ENCODE peak calls at places on chromosomes 7 and 10, in eight cellular contexts. H, A, P, Z, B, D, E and N are unnamed samples.

GRCh38 chr10:83881647-83882046 is 257.7 kb upstream of the GHITM start:
- DNase-seq in H (no peak), A (no peak), P (no peak), Z (no peak), B (no peak), D (no peak), E (no peak), N (no peak)

GRCh38 chr10:28604567-28605536 is 71.9 kb downstream of the WAC start:
- DNase-seq in H (no peak), A (no peak), P (no peak), Z (no peak), B (no peak), D (peak; percentile 17), E (no peak), N (no peak)

GRCh38 chr10:46257099-46257498 is 29.7 kb upstream of the ANTXRL start:
- DNase-seq in H (no peak), A (no peak), P (no peak), Z (no peak), B (no peak), D (no peak), E (peak; percentile 46), N (no peak)

GRCh38 chr10:88347597-88348304 is 235.4 kb downstream of the RNLS start:
- DNase-seq in H (no peak), A (peak; percentile 15), P (peak; percentile 30), Z (no peak), B (no peak), D (no peak), E (no peak), N (no peak)

GRCh38 chr7:155280446-155281410 is 16.9 kb upstream of the INSIG1 start:
- DNase-seq in H (no peak), A (no peak), P (no peak), Z (no peak), B (no peak), D (no peak), E (no peak), N (no peak)

GRCh38 chr7:36880108-36880507 is 155.8 kb upstream of the AOAH start:
- DNase-seq in H (no peak), A (no peak), P (no peak), Z (no peak), B (no peak), D (no peak), E (no peak), N (no peak)

GRCh38 chr10:93570383-93570782 is 3.9 kb downstream of the FFAR4 start:
- DNase-seq in H (no peak), A (no peak), P (no peak), Z (no peak), B (no peak), D (no peak), E (no peak), N (no peak)

GRCh38 chr10:102869290-102870198 is at the start of gene AS3MT:
- DNase-seq in H (peak; percentile 19), A (peak; percentile 66), P (peak; percentile 83), Z (peak; percentile 10), B (no peak), D (peak; percentile 28), E (no peak), N (peak; percentile 18)

GRCh38 chr10:77506517-77506916 is 131.1 kb downstream of the KCNMA1 start:
- DNase-seq in H (no peak), A (no peak), P (no peak), Z (no peak), B (no peak), D (no peak), E (no peak), N (no peak)

GRCh38 chr10:71241114-71241898 is 28.9 kb downstream of the UNC5B start:
- DNase-seq in H (no peak), A (peak; percentile 65), P (no peak), Z (no peak), B (no peak), D (no peak), E (peak; percentile 84), N (no peak)

GRCh38 chr10:93190377-93190776 is 116.7 kb downstream of the CYP26A1 start:
- DNase-seq in H (no peak), A (no peak), P (no peak), Z (no peak), B (no peak), D (no peak), E (no peak), N (peak; percentile 42)

GRCh38 chr7:39709768-39710291 is 86.5 kb downstream of the RALA start:
- DNase-seq in H (peak; percentile 26), A (peak; percentile 23), P (no peak), Z (no peak), B (no peak), D (no peak), E (no peak), N (no peak)

GRCh38 chr7:37150856-37151255 is 297.8 kb downstream of the ELMO1 start:
- DNase-seq in H (no peak), A (no peak), P (no peak), Z (no peak), B (no peak), D (no peak), E (no peak), N (no peak)

GRCh38 chr10:22244001-22244400 is 26.2 kb upstream of the EBLN1 start:
- DNase-seq in H (no peak), A (no peak), P (peak; percentile 43), Z (no peak), B (no peak), D (no peak), E (no peak), N (no peak)

GRCh38 chr7:39761435-39761834 is 138.1 kb downstream of the RALA start:
- DNase-seq in H (no peak), A (no peak), P (no peak), Z (no peak), B (no peak), D (no peak), E (no peak), N (no peak)

DNA sequence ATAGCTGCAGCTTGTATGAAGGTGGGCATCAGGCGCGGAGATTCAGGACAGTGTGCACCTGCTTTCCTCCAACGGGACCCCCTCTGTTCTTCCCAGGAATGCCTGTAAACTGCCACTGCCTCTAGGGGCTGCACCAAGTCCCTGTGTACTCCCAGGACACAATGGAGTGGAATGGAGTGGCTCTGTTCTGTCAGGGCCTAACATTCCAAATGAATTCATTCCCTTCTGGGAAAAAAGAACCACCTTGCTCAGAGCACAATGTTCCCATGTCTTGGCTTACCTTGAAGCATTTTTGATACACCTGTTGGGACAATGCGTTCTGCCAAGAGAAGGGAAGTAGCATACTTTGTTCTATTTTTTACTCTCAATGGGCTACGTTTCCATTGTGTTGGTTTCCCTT is 339.4 kb downstream of the FRMD4A start:
- DNase-seq in H (no peak), A (no peak), P (no peak), Z (no peak), B (no peak), D (no peak), E (no peak), N (no peak)
- H3K27ac ChIP-seq in H (peak overlapping the region; percentile 70), A (no peak overlapping the region), P (no peak overlapping the region), Z (no peak overlapping the region), B (no peak overlapping the region), D (peak overlapping the region; percentile 80), E (peak overlapping the region; percentile 61), N (no peak overlapping the region)

DNA sequence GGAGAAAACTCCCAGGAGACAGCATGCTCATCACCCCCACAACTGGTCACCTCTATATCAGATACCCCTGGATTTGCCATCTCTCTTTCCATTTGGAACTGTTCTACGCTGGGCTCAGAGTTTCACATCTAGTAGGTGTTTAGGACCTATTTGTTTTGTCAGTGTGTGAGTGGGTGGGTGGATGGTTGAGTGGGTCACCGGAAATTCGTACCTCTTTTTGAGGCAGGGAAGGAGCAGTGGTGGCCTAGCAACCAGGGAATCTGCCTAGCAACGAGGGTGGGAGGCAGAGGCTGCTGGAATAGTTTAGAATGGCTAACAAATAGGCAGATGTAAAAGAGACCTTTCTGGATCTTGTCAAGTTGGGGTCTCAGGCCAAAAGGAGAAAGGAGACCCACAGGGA is 23.2 kb upstream of the SLF2 start:
- DNase-seq in H (no peak), A (no peak), P (peak; percentile 21), Z (no peak), B (no peak), D (no peak), E (no peak), N (no peak)
- H3K27ac ChIP-seq in H (no peak overlapping the region), A (no peak overlapping the region), P (no peak overlapping the region), Z (no peak overlapping the region), B (no peak overlapping the region), D (no peak overlapping the region), E (no peak overlapping the region), N (no peak overlapping the region)

GRCh38 chr10:69838853-69839252 is 37.1 kb downstream of the COL13A1 start:
- DNase-seq in H (no peak), A (no peak), P (no peak), Z (peak; percentile 19), B (no peak), D (no peak), E (no peak), N (peak; percentile 17)
- H3K27ac ChIP-seq in H (no peak overlapping the region), A (no peak overlapping the region), P (no peak overlapping the region), Z (no peak overlapping the region), B (no peak overlapping the region), D (no peak overlapping the region), E (peak overlapping the region; percentile 73), N (peak overlapping the region; percentile 43)

DNA sequence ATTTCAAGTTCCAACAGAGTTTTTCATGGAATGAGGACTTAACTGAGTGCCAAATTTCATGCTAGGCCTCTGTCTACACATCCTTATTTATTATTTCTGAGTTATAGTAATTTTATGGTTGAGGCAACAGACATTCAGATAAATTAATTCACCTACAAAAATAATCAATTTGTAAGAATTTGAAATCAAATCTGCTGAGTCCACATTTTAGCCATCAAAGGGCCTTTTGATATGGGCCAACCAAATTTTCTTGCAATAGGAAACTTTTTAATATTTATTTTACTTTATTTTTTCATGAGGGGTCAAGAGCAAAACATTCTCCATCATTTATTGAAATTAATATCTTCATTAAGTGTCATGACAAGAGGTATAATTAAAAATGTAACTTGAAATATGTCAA is 875.5 kb downstream of the NRG3 start:
- DNase-seq in H (no peak), A (no peak), P (no peak), Z (no peak), B (no peak), D (no peak), E (no peak), N (no peak)
- H3K27ac ChIP-seq in H (no peak overlapping the region), A (no peak overlapping the region), P (no peak overlapping the region), Z (no peak overlapping the region), B (no peak overlapping the region), D (no peak overlapping the region), E (no peak overlapping the region), N (no peak overlapping the region)

GRCh38 chr7:29078286-29078685 is 68.1 kb downstream of the CPVL start:
- DNase-seq in H (no peak), A (no peak), P (no peak), Z (no peak), B (no peak), D (no peak), E (no peak), N (no peak)
- H3K27ac ChIP-seq in H (no peak overlapping the region), A (no peak overlapping the region), P (no peak overlapping the region), Z (no peak overlapping the region), B (no peak overlapping the region), D (no peak overlapping the region), E (no peak overlapping the region), N (no peak overlapping the region)